ENCODE peak calls at places on chromosomes 11 and 22, in seven cellular contexts. J, E, Y, R, M, F and I are unnamed samples.
A peak's percentile ranks its signal among the peaks of the same experiment; 100 is the strongest.

GRCh38 chr11:126082251-126083109 is 19.8 kb upstream of the CDON start:
- DNase-seq in E (no peak), M (no peak), Y (no peak), R (no peak), J (peak; percentile 88), F (no peak), I (peak; percentile 70)

GRCh38 chr11:132101861-132102260 is 731.4 kb downstream of the NTM start:
- DNase-seq in E (no peak), Y (no peak), R (no peak), M (no peak), J (no peak), F (no peak), I (no peak)

GRCh38 chr22:46004105-46004866 is 27.3 kb upstream of the WNT7B start:
- DNase-seq in R (no peak), M (peak; percentile 18), E (peak; percentile 18), J (no peak), F (no peak), Y (no peak), I (no peak)

GRCh38 chr11:130588471-130588870 is 140.0 kb downstream of the ADAMTS15 start:
- DNase-seq in Y (no peak), F (peak; percentile 25), J (no peak), E (no peak), R (no peak), M (no peak), I (no peak)

GRCh38 chr11:44593194-44593593 is 27.7 kb downstream of the CD82 start:
- DNase-seq in F (no peak), J (no peak), M (no peak), E (no peak), Y (no peak), R (no peak), I (peak; percentile 88)

GRCh38 chr11:78664606-78665005 is 89.9 kb upstream of the NARS2 start:
- DNase-seq in Y (no peak), R (no peak), E (no peak), J (no peak), F (peak; percentile 76), M (no peak), I (no peak)

GRCh38 chr22:17969732-17970131 is 54.6 kb downstream of the MICAL3 start:
- DNase-seq in F (peak; percentile 31), E (no peak), R (no peak), Y (peak; percentile 95), M (peak; percentile 51), J (no peak), I (no peak)

GRCh38 chr11:1372660-1373059 is 17.1 kb upstream of the BRSK2 start:
- DNase-seq in M (no peak), J (no peak), E (no peak), Y (no peak), R (no peak), F (no peak), I (peak; percentile 34)

GRCh38 chr11:5679811-5680210 is 5.1 kb downstream of the TRIM5 start:
- DNase-seq in F (no peak), M (no peak), Y (no peak), E (no peak), J (no peak), R (no peak), I (no peak)

GRCh38 chr22:44669725-44670027 is 32.3 kb upstream of the PRR5 start:
- DNase-seq in R (no peak), F (no peak), M (no peak), E (no peak), J (no peak), Y (peak; percentile 42), I (no peak)

GRCh38 chr11:67356867-67357561 is 3.7 kb upstream of the POLD4 start:
- DNase-seq in M (peak; percentile 41), E (peak; percentile 59), R (no peak), J (peak; percentile 94), F (peak; percentile 90), Y (peak; percentile 85), I (peak; percentile 58)

GRCh38 chr11:131914299-131914902 is 544.0 kb downstream of the NTM start:
- DNase-seq in Y (no peak), J (no peak), F (peak; percentile 20), R (no peak), E (no peak), M (no peak), I (no peak)

GRCh38 chr11:1485504-1485885 is 1.1 kb downstream of the MOB2 start:
- DNase-seq in E (no peak), J (no peak), R (no peak), Y (no peak), F (no peak), M (peak; percentile 14), I (peak; percentile 66)

GRCh38 chr22:28958611-28959010 is 75.2 kb downstream of the ZNRF3 start:
- DNase-seq in F (no peak), Y (peak; percentile 14), R (no peak), E (no peak), M (no peak), J (no peak), I (no peak)

GRCh38 chr11:128934351-128934750 is 8.3 kb downstream of the TP53AIP1 start:
- DNase-seq in R (no peak), J (no peak), Y (no peak), M (no peak), F (no peak), E (no peak), I (no peak)

GRCh38 chr11:76661835-76662434 is 8.6 kb downstream of the LRRC32 start:
- DNase-seq in E (no peak), F (no peak), R (peak; percentile 8), M (no peak), Y (no peak), J (no peak), I (peak; percentile 61)

GRCh38 chr11:66020618-66021357 is 5.5 kb downstream of the CATSPER1 start:
- DNase-seq in J (no peak), R (no peak), F (peak; percentile 93), Y (peak; percentile 85), E (no peak), M (no peak), I (peak; percentile 39)

DNA sequence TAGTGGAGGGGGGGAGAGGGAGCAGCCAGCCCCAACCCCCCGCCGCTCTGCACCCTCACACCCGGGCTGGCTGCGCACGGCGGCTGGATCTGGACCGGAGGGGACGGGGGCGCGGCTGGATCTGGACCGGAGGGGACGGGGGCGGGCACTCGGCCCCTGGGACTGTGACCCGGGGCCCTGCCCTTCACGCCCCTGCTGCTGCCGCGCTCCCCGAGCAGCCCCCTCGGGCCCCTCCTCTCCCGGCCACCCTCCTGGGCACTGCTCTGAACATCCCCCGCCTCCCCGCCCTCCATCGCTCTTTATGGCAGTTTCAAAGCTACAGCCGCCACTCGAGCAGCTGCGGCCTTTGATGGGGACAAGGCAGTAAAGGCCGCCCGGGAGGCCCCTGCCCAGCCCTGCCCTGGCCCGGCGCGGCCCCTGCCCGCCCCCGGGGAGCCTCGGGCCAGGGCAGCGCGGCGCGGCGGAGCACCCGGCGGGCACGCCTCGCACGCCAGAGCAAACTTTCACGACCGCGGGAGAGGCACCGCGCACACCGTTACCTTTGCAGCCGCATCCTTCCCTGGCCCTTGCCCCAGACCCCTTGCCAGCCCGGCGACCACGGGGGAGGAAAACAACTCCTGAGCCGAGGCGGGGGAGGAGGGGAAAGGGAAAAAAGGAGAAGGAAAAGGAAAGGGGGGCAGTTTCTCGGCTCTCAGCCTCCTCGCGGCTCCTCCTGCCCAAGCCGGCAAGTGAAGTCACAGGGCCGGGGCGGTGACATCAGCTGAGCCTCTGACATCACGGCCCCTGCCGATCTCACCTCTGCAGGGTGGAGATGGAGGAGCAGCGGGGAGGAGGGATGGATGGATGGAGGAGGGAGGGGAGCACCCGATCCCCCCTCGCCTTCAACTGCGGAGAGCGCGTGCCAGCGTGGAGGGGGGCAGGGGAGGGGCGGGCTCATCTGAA is 13.1 kb upstream of the TCF20 start:
- DNase-seq in E (no peak), Y (peak; percentile 21), F (no peak), J (no peak), R (no peak), M (no peak), I (no peak)
- H3K4me3 ChIP-seq in E (no peak overlapping the region), Y (peak overlapping the region; percentile 71), F (no peak overlapping the region), J (no peak overlapping the region), R (peak overlapping the region; percentile 22), M (peak overlapping the region; percentile 54), I (peak overlapping the region; percentile 43)

GRCh38 chr11:74206746-74207145 is 35.7 kb downstream of the PPME1 start:
- DNase-seq in Y (no peak), R (no peak), M (no peak), F (no peak), E (no peak), J (no peak), I (no peak)

GRCh38 chr11:74204692-74205091 is 33.6 kb downstream of the PPME1 start:
- DNase-seq in F (no peak), M (no peak), E (no peak), J (no peak), Y (no peak), R (no peak), I (no peak)

GRCh38 chr11:74208507-74208906 is 37.4 kb downstream of the PPME1 start:
- DNase-seq in E (no peak), M (no peak), R (no peak), F (no peak), Y (no peak), J (no peak), I (no peak)

DNA sequence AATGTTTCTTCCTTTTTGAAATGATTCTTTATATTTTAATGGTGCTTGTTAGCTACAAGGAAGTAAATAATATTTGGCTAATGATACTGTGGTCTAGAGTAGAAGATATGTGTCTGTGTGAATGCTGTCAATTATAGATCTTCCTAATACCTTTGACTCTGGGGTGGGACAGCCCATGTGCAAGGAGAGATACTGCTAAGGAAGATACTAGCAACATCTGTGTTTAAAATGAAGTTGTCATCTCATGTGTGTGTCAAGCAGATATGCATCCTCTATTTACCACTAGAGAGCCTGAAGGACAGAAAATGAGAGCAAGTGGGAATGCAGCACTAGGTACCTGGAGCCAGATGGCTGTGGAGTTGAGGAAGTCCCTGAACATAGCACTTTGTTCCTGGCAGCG is 34.1 kb downstream of the PPME1 start:
- DNase-seq in R (no peak), M (no peak), F (no peak), J (no peak), Y (no peak), E (no peak), I (no peak)
- H3K36me3 ChIP-seq in R (peaks cover 58% of the 10 kb centered on the region), M (peaks cover 44% of the 10 kb centered on the region), F (peaks cover 31% of the 10 kb centered on the region), J (peaks cover 62% of the 10 kb centered on the region), Y (peaks cover 58% of the 10 kb centered on the region), E (peaks cover 11% of the 10 kb centered on the region), I (peaks cover 50% of the 10 kb centered on the region)

DNA sequence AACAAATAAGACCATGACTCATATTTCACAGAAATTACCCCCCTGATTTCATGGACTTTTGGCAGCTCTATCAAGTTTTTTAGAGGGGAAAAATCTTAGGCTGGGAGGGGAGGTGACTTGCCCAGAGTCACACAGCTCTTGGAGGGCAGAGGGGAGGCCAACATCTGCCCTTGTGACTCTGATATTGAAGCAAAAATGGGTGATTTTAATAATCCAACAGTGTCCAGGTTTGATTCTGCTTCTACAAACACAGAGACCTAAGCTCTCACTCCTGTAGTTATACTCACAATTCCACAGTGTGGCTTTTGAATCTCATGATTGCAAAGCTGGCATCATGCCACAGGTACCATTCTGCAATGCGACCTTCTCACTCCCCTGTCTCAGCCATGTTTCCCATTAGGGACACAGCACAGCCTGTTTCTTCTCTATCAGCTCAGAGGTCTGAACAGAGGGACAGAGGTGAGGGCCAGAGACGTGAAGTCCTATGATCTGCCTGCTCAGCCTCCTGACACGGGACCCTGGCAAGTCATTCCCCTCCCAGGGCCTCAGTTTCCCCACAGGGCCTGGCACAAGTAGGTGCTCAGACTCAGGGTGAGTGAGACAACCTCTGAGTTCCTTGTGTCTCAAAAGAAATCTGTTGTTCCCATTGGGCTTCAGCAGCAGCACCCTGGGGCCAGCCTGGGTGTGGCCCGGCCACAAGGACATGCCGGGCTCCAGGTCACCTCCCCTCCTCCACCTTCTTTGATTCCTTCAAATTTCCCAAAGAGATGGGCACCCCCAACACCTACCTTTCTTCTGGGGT is 778 bp downstream of the APOL2 start:
- DNase-seq in Y (no peak), M (no peak), F (no peak), R (no peak), J (no peak), E (no peak), I (no peak)
- H3K4me3 ChIP-seq in Y (peak overlapping the region; percentile 86), M (peak overlapping the region; percentile 74), F (peak overlapping the region; percentile 96), R (peak overlapping the region; percentile 45), J (peak overlapping the region; percentile 86), E (peak overlapping the region; percentile 91), I (peak overlapping the region; percentile 60)

GRCh38 chr11:34067383-34068065 is 16.0 kb downstream of the CAPRIN1 start:
- DNase-seq in Y (no peak), F (no peak), J (no peak), R (no peak), E (no peak), M (no peak), I (no peak)
- H3K36me3 ChIP-seq in Y (peaks cover 55% of the 10 kb centered on the region), F (peaks cover 20% of the 10 kb centered on the region), J (peaks cover 46% of the 10 kb centered on the region), R (peaks cover 12% of the 10 kb centered on the region), E (peaks cover 7% of the 10 kb centered on the region), M (peaks cover 23% of the 10 kb centered on the region), I (peaks cover 9% of the 10 kb centered on the region)